ENCODE peak calls at places on chromosomes 1 and 21, in five cellular contexts. O, B, I, G and Q are unnamed samples.

GRCh38 chr1:52602328-52603300 is at the start of gene GPX7:
- DNase-seq in O (no peak), I (no peak), B (peak), G (no peak), Q (no peak)

GRCh38 chr1:1910033-1910465 is 5.0 kb upstream of the CALML6 start:
- DNase-seq in B (no peak), O (no peak), I (no peak), G (no peak), Q (no peak)

GRCh38 chr1:165182975-165183374 is 173.5 kb downstream of the LMX1A start:
- DNase-seq in B (no peak), G (no peak), O (no peak), I (no peak), Q (no peak)

GRCh38 chr1:190588424-190588823 is 110.8 kb upstream of the BRINP3 start:
- DNase-seq in G (no peak), B (no peak), O (no peak), I (no peak), Q (no peak)

GRCh38 chr1:55179177-55179835 is 35.9 kb downstream of the USP24 start:
- DNase-seq in I (no peak), G (no peak), O (no peak), B (no peak), Q (peak)

GRCh38 chr1:61050541-61051454 is 31.6 kb upstream of the NFIA start:
- DNase-seq in O (no peak), G (no peak), I (peak), B (peak), Q (peak)

GRCh38 chr1:156709743-156710489 is 4.5 kb upstream of the CRABP2 start:
- DNase-seq in B (peak), G (no peak), I (no peak), O (no peak), Q (no peak)

GRCh38 chr1:68938051-68938450 is 441.2 kb upstream of the DEPDC1 start:
- DNase-seq in I (no peak), O (no peak), B (no peak), G (no peak), Q (no peak)

GRCh38 chr1:179976970-179977651 is 22.5 kb downstream of the CEP350 start:
- DNase-seq in O (no peak), G (no peak), I (no peak), B (peak), Q (no peak)

GRCh38 chr1:27548136-27548853 is 55.6 kb downstream of the AHDC1 start:
- DNase-seq in I (no peak), G (no peak), O (no peak), B (no peak), Q (no peak)

GRCh38 chr1:208129057-208129456 is 115.1 kb downstream of the PLXNA2 start:
- DNase-seq in B (peak), G (no peak), I (no peak), O (no peak), Q (no peak)

GRCh38 chr1:58898739-58899580 is 115.1 kb upstream of the JUN start:
- DNase-seq in I (no peak), B (peak), O (no peak), G (peak), Q (peak)

GRCh38 chr1:116115476-116115875 is 4.3 kb downstream of the MAB21L3 start:
- DNase-seq in G (no peak), I (no peak), O (no peak), B (no peak), Q (no peak)

GRCh38 chr1:15911927-15912326 is 64.0 kb downstream of the ZBTB17 start:
- DNase-seq in G (no peak), I (no peak), B (no peak), O (no peak), Q (no peak)

GRCh38 chr21:14403681-14404318 is 20.9 kb upstream of the HSPA13 start:
- DNase-seq in O (peak), B (peak), G (peak), I (peak), Q (peak)

GRCh38 chr1:89802036-89802435 is 18.8 kb upstream of the LRRC8D start:
- DNase-seq in O (no peak), I (no peak), B (no peak), G (no peak), Q (no peak)

GRCh38 chr1:24954022-24954421 is 23.9 kb upstream of the RUNX3 start:
- DNase-seq in I (no peak), G (no peak), O (no peak), B (no peak), Q (no peak)

GRCh38 chr1:27726173-27726793 is 522 bp downstream of the FAM76A start:
- DNase-seq in I (peak), O (no peak), B (peak), G (peak), Q (peak)

GRCh38 chr1:6859415-6860343 is 74.4 kb downstream of the CAMTA1 start:
- DNase-seq in B (no peak), O (no peak), I (no peak), G (peak), Q (no peak)
- TF ChIP-seq FOXM1 in B (no peak), O (no peak), I (no peak), G (no peak), Q (no peak)

GRCh38 chr1:36863500-36863899 is 170.8 kb downstream of the GRIK3 start:
- DNase-seq in B (no peak), I (no peak), O (no peak), G (no peak), Q (no peak)

GRCh38 chr1:36865080-36865900 is 169.0 kb downstream of the GRIK3 start:
- DNase-seq in I (no peak), G (no peak), O (no peak), B (peak), Q (peak)

GRCh38 chr1:36863061-36863460 is 171.3 kb downstream of the GRIK3 start:
- DNase-seq in B (no peak), I (no peak), O (no peak), G (no peak), Q (no peak)

GRCh38 chr1:36866168-36866814 is 168.0 kb downstream of the GRIK3 start:
- DNase-seq in I (no peak), G (no peak), B (no peak), O (no peak), Q (no peak)

GRCh38 chr1:36864182-36865079 is 169.9 kb downstream of the GRIK3 start:
- DNase-seq in I (peak), O (no peak), B (peak), G (no peak), Q (peak)
- TF ChIP-seq FOXM1 in I (no peak), O (no peak), B (no peak), G (no peak), Q (no peak)

GRCh38 chr1:170664283-170664827 is 424 bp downstream of the PRRX1 start:
- DNase-seq in G (no peak), I (peak), B (peak), O (no peak), Q (no peak)
- TF ChIP-seq FOXM1 in G (no peak), I (no peak), B (no peak), O (no peak), Q (no peak)

GRCh38 chr1:94873520-94874351 is 53.2 kb downstream of the CNN3 start:
- DNase-seq in O (no peak), I (no peak), G (no peak), B (no peak), Q (no peak)
- TF ChIP-seq FOXM1 in O (no peak), I (no peak), G (no peak), B (no peak), Q (no peak)

DNA sequence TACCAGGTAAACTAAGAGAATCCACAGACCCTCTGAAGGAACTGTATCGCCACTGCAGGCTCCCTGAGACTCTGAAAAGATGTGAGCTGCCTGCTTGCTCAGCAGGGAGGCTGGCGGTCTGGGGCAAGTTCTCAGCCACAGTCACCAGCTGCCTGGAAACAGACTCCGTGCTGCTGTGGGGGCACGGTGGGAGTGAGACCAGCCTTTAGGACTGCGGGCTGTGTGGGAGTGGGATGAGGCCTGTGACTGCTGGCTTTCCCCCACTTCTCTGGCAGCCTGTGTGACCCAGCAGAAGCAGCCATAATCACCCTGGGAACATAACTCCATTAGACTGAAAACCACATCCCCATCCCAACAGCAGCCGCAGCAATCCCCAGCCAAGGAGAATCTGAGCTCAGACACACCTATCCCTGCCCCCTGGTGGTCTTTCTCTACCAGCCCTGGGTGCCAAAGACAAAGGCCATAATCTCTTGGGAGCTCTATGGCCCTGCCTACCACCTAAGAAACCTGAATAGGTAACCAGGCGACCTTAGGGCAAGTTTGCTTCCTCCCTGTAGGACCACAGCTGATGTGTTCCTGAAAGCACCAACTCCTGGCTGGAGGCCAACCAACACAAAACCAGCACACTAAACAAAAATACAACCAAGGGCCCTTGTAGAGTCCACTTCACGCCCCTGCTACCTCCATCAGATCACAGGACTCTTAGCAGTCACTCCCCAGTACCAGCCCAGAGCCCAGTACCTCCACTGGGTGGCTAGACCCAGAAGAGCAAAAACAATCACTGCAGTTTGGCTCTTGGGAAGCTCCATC is 151.5 kb downstream of the SMYD3 start:
- DNase-seq in G (no peak), B (no peak), O (no peak), I (peak), Q (no peak)
- TF ChIP-seq FOXM1 in G (no peak), B (no peak), O (no peak), I (no peak), Q (no peak)

DNA sequence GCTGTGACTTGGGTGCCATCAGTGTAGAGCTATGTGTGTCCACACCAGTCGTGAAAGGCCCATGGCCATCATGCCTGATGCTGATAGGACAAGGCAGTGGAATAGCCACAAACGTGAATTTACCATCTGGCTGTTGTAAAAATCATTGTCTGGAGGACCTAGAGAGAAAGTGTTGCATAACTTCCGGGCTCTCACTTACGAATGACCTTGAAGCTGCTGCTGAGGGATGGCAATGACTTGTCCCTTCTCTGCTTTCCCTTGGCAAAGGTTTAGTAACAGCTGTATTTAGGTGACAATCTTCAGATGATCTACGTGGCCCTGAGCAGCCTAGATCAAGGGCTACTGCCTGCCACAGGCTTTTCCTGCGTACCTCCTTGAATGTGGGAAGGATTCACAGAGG is 5.8 kb downstream of the ATP1B1 start:
- DNase-seq in B (no peak), I (no peak), O (no peak), G (no peak), Q (no peak)
- TF ChIP-seq FOXM1 in B (no peak), I (no peak), O (no peak), G (no peak), Q (no peak)

DNA sequence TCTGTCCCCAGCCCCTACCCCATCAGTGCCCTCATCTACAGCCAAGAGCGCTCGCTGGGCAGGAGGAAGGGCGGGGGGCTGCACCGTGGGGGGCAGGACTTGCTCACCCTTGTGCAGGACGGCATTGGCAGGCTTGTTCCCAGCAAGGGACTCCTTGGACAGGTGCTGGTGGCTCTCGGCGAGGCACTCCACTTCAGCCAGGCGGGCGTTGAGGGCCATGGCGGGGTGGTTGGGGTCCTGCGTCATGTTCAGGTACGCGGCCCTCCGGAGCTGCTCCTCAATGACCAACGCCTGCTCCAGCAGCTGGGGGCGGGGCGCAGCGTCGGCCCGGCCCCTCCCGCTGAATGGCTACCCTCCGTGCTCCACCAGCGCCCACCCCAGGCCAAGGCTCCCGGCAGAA is 64.0 kb downstream of the KCNAB2 start:
- DNase-seq in G (no peak), I (no peak), B (no peak), O (no peak), Q (no peak)
- TF ChIP-seq FOXM1 in G (no peak), I (no peak), B (no peak), O (no peak), Q (no peak)

GRCh38 chr1:236045771-236046170 is 19.1 kb downstream of the NID1 start:
- DNase-seq in O (no peak), I (no peak), G (no peak), B (no peak), Q (no peak)
- TF ChIP-seq FOXM1 in O (no peak), I (no peak), G (no peak), B (no peak), Q (no peak)

DNA sequence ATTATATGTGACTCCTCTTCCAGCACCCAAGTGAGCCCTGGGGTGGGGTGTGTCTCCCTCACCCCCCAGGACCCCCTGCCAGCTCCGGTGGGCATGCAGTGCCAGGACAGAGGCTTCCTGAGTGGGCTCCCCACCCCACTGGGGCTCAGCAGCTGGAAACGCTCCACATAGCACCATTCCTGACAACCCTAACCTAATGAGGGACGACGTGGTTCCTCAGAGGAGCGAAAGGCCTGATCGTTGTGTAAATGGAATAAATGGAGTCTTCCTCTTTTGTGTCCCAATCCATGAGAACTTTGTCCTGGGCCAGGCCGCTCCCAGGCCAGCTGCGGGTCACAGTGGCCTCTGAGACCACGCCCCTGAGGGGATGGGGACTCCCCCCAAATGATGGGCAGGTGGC is 1.8 kb upstream of the TSPEAR start:
- DNase-seq in G (no peak), B (peak), O (no peak), I (no peak), Q (no peak)
- TF ChIP-seq FOXM1 in G (no peak), B (no peak), O (no peak), I (no peak), Q (no peak)

GRCh38 chr1:216888721-216889120 is 165.5 kb upstream of the ESRRG start:
- DNase-seq in B (no peak), G (no peak), I (no peak), O (no peak), Q (no peak)
- TF ChIP-seq FOXM1 in B (no peak), G (no peak), I (no peak), O (no peak), Q (no peak)